ENCODE peak calls at places on chromosomes 6 and 20, in ten cellular contexts. O is activated T-cell treated with anti-CD3 and anti-CD28 coated beads for 24 hours, U is mucosa of descending colon, C is dermis blood vessel endothelial cell, A is GM23248, M is ovary, H is GM23338, Z is NCI-H345, R is T-helper 1 cell, J is GM03348. P is an unnamed sample.

GRCh38 chr20:20450461-20451027 is 82.6 kb downstream of the INSM1 start:
- DNase-seq in O (no peak), U (no peak), C (no peak), A (no peak), M (no peak), H (no peak), Z (peak), R (no peak), J (no peak), P (no peak)

GRCh38 chr6:106186714-106187113 is 100.6 kb downstream of the PRDM1 start:
- DNase-seq in O (no peak), U (no peak), C (no peak), A (no peak), M (no peak), H (no peak), Z (no peak), R (no peak), J (no peak), P (no peak)

GRCh38 chr20:25273046-25273445 is 25.2 kb downstream of the PYGB start:
- DNase-seq in O (no peak), U (no peak), C (no peak), A (no peak), M (no peak), H (no peak), Z (no peak), R (no peak), J (no peak), P (no peak)

GRCh38 chr6:139402935-139403386 is 28.5 kb upstream of the CITED2 start:
- DNase-seq in O (no peak), U (no peak), C (peak), A (peak), M (no peak), H (no peak), Z (no peak), R (no peak), J (peak), P (no peak)

GRCh38 chr6:57317060-57317943 is at the start of gene PRIM2:
- DNase-seq in O (peak), U (peak), C (peak), A (peak), M (peak), H (peak), Z (peak), R (peak), J (peak), P (peak)

GRCh38 chr6:166587631-166588413 is 1.3 kb upstream of the RAMACL start:
- DNase-seq in O (no peak), U (no peak), C (no peak), A (no peak), M (no peak), H (no peak), Z (no peak), R (no peak), J (no peak), P (no peak)

GRCh38 chr6:44044154-44044539 is 83.1 kb downstream of the MRPL14 start:
- DNase-seq in O (no peak), U (no peak), C (no peak), A (no peak), M (no peak), H (no peak), Z (no peak), R (no peak), J (no peak), P (no peak)

GRCh38 chr6:137016366-137016765 is 28.4 kb downstream of the IL20RA start:
- DNase-seq in O (no peak), U (no peak), C (no peak), A (no peak), M (no peak), H (no peak), Z (no peak), R (no peak), J (peak), P (no peak)

GRCh38 chr20:45359069-45359405 is 3.9 kb upstream of the SYS1 start:
- DNase-seq in O (no peak), U (no peak), C (peak), A (peak), M (no peak), H (no peak), Z (no peak), R (no peak), J (no peak), P (no peak)

GRCh38 chr20:8534368-8534767 is 402.3 kb downstream of the PLCB1 start:
- DNase-seq in O (no peak), U (no peak), C (no peak), A (no peak), M (no peak), H (peak), Z (no peak), R (no peak), J (no peak), P (no peak)

GRCh38 chr20:57390604-57391438 is at the start of gene RBM38:
- DNase-seq in O (peak), U (peak), C (peak), A (peak), M (peak), H (peak), Z (peak), R (peak), J (peak), P (peak)

GRCh38 chr6:28814032-28814976 is 109.5 kb downstream of the TRIM27 start:
- DNase-seq in O (no peak), U (no peak), C (no peak), A (no peak), M (no peak), H (peak), Z (no peak), R (no peak), J (no peak), P (no peak)

GRCh38 chr20:51319522-51319921 is 223.0 kb downstream of the NFATC2 start:
- DNase-seq in O (no peak), U (no peak), C (no peak), A (no peak), M (no peak), H (no peak), Z (no peak), R (no peak), J (no peak), P (no peak)

GRCh38 chr6:163175301-163175700 is 239.2 kb upstream of the QKI start:
- DNase-seq in O (no peak), U (no peak), C (no peak), A (no peak), M (no peak), H (no peak), Z (no peak), R (no peak), J (no peak), P (no peak)